ENCODE peak calls at places on chromosomes 7 and 10, in seven cellular contexts. O is K562, G is SK-N-SH, K is HCT116, U is H1, I is GM12878, S is HepG2. M is an unnamed sample.

GRCh38 chr10:121879476-121879875 is 48.4 kb downstream of the ATE1 start:
- DNase-seq in O (no peak), G (no peak), K (no peak), U (no peak), I (no peak), S (no peak), M (no peak)

GRCh38 chr10:60849762-60850161 is 71.5 kb downstream of the CDK1 start:
- DNase-seq in O (no peak), G (no peak), K (no peak), U (no peak), I (no peak), S (no peak), M (no peak)

GRCh38 chr7:145036592-145037386 is 200.9 kb upstream of the TPK1 start:
- DNase-seq in O (peak), G (peak), K (peak), U (no peak), I (peak), S (peak), M (no peak)

GRCh38 chr10:70404906-70405824 is 1.2 kb downstream of the EIF4EBP2 start:
- DNase-seq in O (peak), G (peak), K (no peak), U (no peak), I (no peak), S (peak), M (peak)

GRCh38 chr10:68153473-68154210 is 44.4 kb downstream of the MYPN start:
- DNase-seq in O (no peak), G (peak), K (peak), U (peak), I (no peak), S (peak), M (peak)

GRCh38 chr7:20650782-20651181 is 35.3 kb downstream of the ABCB5 start:
- DNase-seq in O (no peak), G (no peak), K (no peak), U (no peak), I (no peak), S (no peak), M (no peak)

GRCh38 chr10:55146032-55146431 is 345.0 kb upstream of the PCDH15 start:
- DNase-seq in O (no peak), G (no peak), K (no peak), U (no peak), I (no peak), S (no peak), M (no peak)

GRCh38 chr10:22853906-22854447 is 73.9 kb upstream of the ARMC3 start:
- DNase-seq in O (no peak), G (no peak), K (no peak), U (no peak), I (no peak), S (no peak), M (no peak)

GRCh38 chr10:49273082-49273465 is 25.9 kb upstream of the C10orf71 start:
- DNase-seq in O (no peak), G (peak), K (no peak), U (peak), I (no peak), S (no peak), M (no peak)

GRCh38 chr10:49273626-49274025 is 25.3 kb upstream of the C10orf71 start:
- DNase-seq in O (no peak), G (no peak), K (no peak), U (peak), I (no peak), S (no peak), M (no peak)

GRCh38 chr10:49271346-49271745 is 27.6 kb upstream of the C10orf71 start:
- DNase-seq in O (no peak), G (no peak), K (no peak), U (peak), I (no peak), S (no peak), M (no peak)

GRCh38 chr10:49270565-49270964 is 28.4 kb upstream of the C10orf71 start:
- DNase-seq in O (no peak), G (no peak), K (no peak), U (no peak), I (no peak), S (no peak), M (no peak)

GRCh38 chr10:49272251-49273081 is 26.5 kb upstream of the C10orf71 start:
- DNase-seq in O (no peak), G (no peak), K (no peak), U (peak), I (no peak), S (no peak), M (no peak)
- TF ChIP-seq JUND in O (no peak), G (no peak), K (no peak), U (no peak), I (no peak), S (no peak), M (no peak)

DNA sequence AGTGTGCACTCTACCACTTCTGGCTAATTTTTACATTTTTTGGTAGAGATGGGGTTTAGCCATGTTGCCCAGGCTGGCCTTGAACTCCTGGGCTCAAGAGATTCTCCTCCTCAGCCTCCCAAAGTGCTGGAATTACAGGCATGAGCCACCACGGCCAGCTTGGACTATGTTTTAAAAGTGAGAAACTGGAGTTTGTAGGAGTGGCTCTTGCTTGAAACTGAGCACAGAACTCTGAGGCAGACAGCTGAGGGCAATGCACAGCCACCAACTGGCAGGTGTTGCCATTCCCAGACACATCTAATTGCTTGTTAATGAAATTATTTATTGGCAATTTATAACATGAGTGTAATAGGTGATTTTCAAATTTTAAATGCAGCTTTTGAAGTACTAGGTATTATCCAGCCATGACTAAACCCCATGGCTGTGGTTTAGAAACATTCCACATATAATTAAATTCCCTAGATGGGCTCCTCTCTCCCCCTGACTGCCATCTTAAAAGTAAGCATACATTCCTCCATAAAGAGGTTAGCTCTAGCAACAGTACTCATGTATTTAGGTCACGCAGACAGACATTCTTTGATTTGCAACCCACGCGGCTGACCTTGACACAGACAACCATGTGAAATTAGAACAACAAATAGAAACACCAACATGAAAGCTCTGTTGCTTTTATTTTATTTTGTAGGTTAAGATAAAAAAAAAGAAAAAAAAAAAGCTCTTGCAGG is 19.8 kb downstream of the PANK1 start:
- DNase-seq in O (no peak), G (no peak), K (no peak), U (no peak), I (no peak), S (no peak), M (no peak)
- TF ChIP-seq JUND in O (no peak), G (no peak), K (no peak), U (no peak), I (no peak), S (no peak), M (no peak)

GRCh38 chr7:100835903-100836811 is 8.8 kb upstream of the EPHB4 start:
- DNase-seq in O (no peak), G (peak), K (no peak), U (peak), I (no peak), S (no peak), M (no peak)
- TF ChIP-seq JUND in O (no peak), G (no peak), K (no peak), U (peak), I (no peak), S (no peak), M (no peak)

GRCh38 chr7:90692396-90692795 is 96.3 kb downstream of the CDK14 start:
- DNase-seq in O (no peak), G (no peak), K (no peak), U (no peak), I (no peak), S (no peak), M (no peak)

GRCh38 chr7:90692947-90693346 is 96.8 kb downstream of the CDK14 start:
- DNase-seq in O (no peak), G (no peak), K (no peak), U (no peak), I (no peak), S (no peak), M (no peak)

GRCh38 chr7:90689256-90689655 is 93.1 kb downstream of the CDK14 start:
- DNase-seq in O (no peak), G (no peak), K (no peak), U (no peak), I (no peak), S (no peak), M (no peak)

GRCh38 chr7:90688826-90689225 is 92.7 kb downstream of the CDK14 start:
- DNase-seq in O (no peak), G (no peak), K (no peak), U (no peak), I (no peak), S (no peak), M (no peak)

DNA sequence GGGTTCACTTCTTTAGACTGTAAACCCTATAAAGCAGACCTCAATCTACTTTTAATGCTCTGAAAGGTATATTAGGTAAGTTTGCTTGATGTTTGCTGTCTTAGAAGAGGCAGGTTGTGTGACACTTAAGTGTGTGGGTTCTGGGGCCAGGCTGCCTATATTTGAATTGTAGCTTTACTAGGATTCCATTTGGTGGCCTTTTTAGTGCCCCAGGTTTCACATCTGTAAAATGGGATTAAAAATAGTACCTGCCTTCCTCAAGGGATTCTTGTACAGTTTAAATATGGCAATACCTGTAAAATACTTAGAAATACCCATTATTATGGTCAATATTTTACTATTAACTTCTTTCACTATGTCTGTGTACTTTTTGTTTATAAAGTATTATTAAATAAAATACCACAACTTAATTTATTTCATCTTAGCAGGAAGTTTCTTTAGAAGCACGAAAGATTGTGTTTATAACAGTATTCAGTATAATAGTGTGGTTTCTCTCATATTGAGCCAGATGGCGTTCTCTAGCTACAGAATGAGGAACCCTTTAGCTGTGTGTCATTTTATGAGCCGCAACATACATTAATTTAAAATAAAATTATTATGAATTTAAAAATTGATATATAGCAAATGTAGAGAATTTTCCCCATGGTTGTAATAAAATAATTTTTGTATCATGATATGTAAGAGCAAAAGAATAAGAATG is 94.2 kb downstream of the CDK14 start:
- DNase-seq in O (no peak), G (no peak), K (no peak), U (no peak), I (no peak), S (no peak), M (no peak)
- TF ChIP-seq JUND in O (no peak), G (no peak), K (no peak), U (no peak), I (no peak), S (no peak), M (no peak)

GRCh38 chr7:115145512-115145911 is 223.6 kb downstream of the MDFIC start:
- DNase-seq in O (no peak), G (no peak), K (no peak), U (no peak), I (peak), S (no peak), M (no peak)
- TF ChIP-seq JUND in O (no peak), G (no peak), K (no peak), U (no peak), I (no peak), S (no peak), M (no peak)

GRCh38 chr10:101841826-101842225 is 1.8 kb downstream of the KCNIP2 start:
- DNase-seq in O (peak), G (peak), K (no peak), U (no peak), I (no peak), S (no peak), M (no peak)

GRCh38 chr10:101840741-101841453 is 2.7 kb downstream of the KCNIP2 start:
- DNase-seq in O (peak), G (peak), K (peak), U (peak), I (no peak), S (peak), M (peak)

GRCh38 chr10:101845903-101846302 is 2.3 kb upstream of the KCNIP2 start:
- DNase-seq in O (no peak), G (no peak), K (no peak), U (no peak), I (no peak), S (no peak), M (no peak)

GRCh38 chr10:101840102-101840684 is 3.4 kb downstream of the KCNIP2 start:
- DNase-seq in O (peak), G (peak), K (no peak), U (peak), I (no peak), S (no peak), M (no peak)

GRCh38 chr10:101843032-101843991 is at the start of gene KCNIP2:
- DNase-seq in O (no peak), G (peak), K (no peak), U (peak), I (no peak), S (no peak), M (peak)
- TF ChIP-seq JUND in O (no peak), G (no peak), K (no peak), U (no peak), I (no peak), S (no peak), M (no peak)

DNA sequence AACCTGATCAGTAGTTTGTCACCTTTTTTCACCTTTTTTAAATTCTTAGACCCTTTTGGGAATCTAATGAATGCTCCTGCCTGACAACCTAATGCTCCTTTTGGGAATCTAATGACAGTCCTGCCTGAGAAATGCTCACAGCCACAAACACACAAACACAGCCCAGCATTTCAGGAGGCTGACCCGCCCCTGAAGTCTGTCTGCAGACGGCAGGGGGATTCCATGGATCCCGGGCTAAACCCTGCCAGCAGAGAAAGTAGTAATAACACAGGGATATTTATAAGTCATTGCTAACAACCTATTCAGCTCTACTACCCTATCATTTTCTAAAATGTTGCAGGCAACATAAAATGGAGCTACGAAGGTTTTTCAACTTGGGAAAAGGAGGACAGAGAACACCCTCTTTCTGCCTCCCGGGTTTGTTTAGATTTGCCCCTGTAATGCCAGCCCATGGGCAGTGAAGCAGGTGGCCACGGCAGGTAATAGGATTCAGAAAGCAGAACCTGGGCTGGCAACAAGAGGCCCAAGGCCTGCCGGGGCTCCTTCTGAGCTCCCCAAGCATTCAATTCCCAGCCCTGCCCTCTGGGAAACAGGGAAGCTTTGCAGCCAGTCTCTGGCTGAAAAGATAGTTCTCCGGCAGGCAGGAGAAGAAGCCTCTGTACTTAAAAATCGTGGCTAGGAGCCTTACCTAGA is 65.2 kb downstream of the CREB3L2 start:
- DNase-seq in O (no peak), G (no peak), K (no peak), U (no peak), I (no peak), S (no peak), M (no peak)
- TF ChIP-seq JUND in O (no peak), G (no peak), K (no peak), U (no peak), I (no peak), S (no peak), M (no peak)